ENCODE peak calls at places on chromosomes 6 and 20, in four cellular contexts. V is BJ, M is Peyer's patch, Z is foreskin fibroblast. B is an unnamed sample.

GRCh38 chr20:23125625-23126191 is 39.6 kb upstream of the CD93 start:
- DNase-seq in M (no peak), Z (peak), V (no peak), B (no peak)

GRCh38 chr20:23205656-23206055 is 119.5 kb upstream of the CD93 start:
- DNase-seq in Z (peak), V (no peak), M (peak), B (no peak)

GRCh38 chr6:4588163-4588562 is 188.0 kb upstream of the CDYL start:
- DNase-seq in M (no peak), Z (no peak), V (no peak), B (no peak)

GRCh38 chr6:135465307-135465706 is 32.2 kb downstream of the AHI1 start:
- DNase-seq in Z (no peak), V (no peak), M (no peak), B (peak)

GRCh38 chr20:47662483-47663353 is 122.6 kb downstream of the SULF2 start:
- DNase-seq in Z (peak), M (no peak), V (no peak), B (no peak)

GRCh38 chr20:44014807-44015732 is 100.4 kb downstream of the TOX2 start:
- DNase-seq in Z (peak), M (peak), V (no peak), B (no peak)

GRCh38 chr6:167968091-167968490 is 29.4 kb upstream of the KIF25 start:
- DNase-seq in V (no peak), M (peak), Z (no peak), B (no peak)

GRCh38 chr6:111679126-111679525 is 73.4 kb upstream of the TRAF3IP2 start:
- DNase-seq in V (no peak), Z (no peak), M (no peak), B (no peak)

GRCh38 chr6:121482004-121482693 is 46.7 kb downstream of the GJA1 start:
- DNase-seq in M (no peak), V (peak), Z (peak), B (no peak)

GRCh38 chr6:30914854-30915590 is 984 bp downstream of the VARS2 start:
- DNase-seq in V (no peak), M (no peak), Z (peak), B (no peak)

GRCh38 chr6:139376054-139376355 is 1.6 kb upstream of the CITED2 start:
- DNase-seq in M (no peak), V (no peak), Z (peak), B (no peak)

GRCh38 chr6:84762220-84762940 is 2.0 kb downstream of the TBX18 start:
- DNase-seq in Z (peak), M (no peak), V (no peak), B (no peak)

GRCh38 chr6:168136001-168136400 is 57.0 kb upstream of the FRMD1 start:
- DNase-seq in V (no peak), Z (no peak), M (peak), B (no peak)

GRCh38 chr20:62405108-62405980 is 1.7 kb downstream of the CABLES2 start:
- DNase-seq in V (no peak), M (peak), Z (peak), B (no peak)

GRCh38 chr6:105771313-105771970 is 314.7 kb upstream of the PRDM1 start:
- DNase-seq in M (no peak), V (no peak), Z (peak), B (no peak)

GRCh38 chr6:6659600-6660327 is 71.2 kb downstream of the LY86 start:
- DNase-seq in M (peak), V (no peak), Z (no peak), B (peak)

GRCh38 chr6:83707829-83708545 is 914 bp downstream of the SNAP91 start:
- DNase-seq in Z (peak), M (no peak), V (no peak), B (peak)

GRCh38 chr20:22861990-22862389 is 173.1 kb upstream of the SSTR4 start:
- DNase-seq in Z (peak), V (no peak), M (no peak), B (no peak)

GRCh38 chr20:3473944-3474343 is 3.1 kb downstream of the ATRN start:
- DNase-seq in V (no peak), M (no peak), Z (no peak), B (peak)

GRCh38 chr6:6885521-6886088 is 222.2 kb upstream of the RREB1 start:
- DNase-seq in M (peak), V (no peak), Z (no peak), B (no peak)

GRCh38 chr6:110039996-110040383 is 61.9 kb downstream of the GPR6 start:
- DNase-seq in V (no peak), M (peak), Z (peak), B (peak)
- TF ChIP-seq CTCF in V (peak), M (no peak), Z (peak), B (peak)

GRCh38 chr6:169950558-169950957 is 199.1 kb downstream of the ERMARD start:
- DNase-seq in V (no peak), M (peak), Z (no peak), B (no peak)
- TF ChIP-seq CTCF in V (peak), M (no peak), Z (no peak), B (peak)

DNA sequence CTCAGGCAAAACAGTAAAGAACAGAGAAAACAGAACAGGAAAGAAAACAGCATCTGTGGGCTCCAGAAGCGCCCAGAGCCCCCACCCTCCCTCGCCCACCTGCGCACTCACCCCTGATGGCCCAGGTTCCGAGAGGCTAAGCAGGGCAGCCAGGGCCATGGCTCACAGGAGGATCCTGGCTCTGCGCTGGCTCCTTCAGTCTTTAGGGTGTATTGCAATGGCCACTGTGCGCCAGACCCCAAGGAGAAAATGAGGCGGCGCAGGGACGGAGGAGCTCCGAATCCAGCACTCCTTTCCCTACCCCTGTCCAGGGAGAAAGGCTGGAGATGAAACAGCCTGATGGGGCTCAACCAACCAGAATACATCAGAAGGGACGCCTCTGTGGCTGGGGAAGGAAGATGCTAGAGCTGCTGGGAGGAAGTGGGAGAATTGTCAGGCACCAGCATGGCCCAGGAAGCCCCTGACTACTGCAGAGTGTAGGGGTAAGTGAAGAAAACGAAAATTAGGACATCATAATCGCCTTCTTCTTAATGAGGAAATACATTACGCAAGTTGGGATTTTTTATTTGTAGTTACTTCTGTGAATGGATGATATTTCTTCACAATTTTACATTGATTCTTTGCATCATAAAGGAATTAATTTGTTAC is 49.0 kb downstream of the COL11A2 start:
- DNase-seq in V (no peak), M (no peak), Z (no peak), B (no peak)
- TF ChIP-seq CTCF in V (no peak), M (no peak), Z (no peak), B (peak)

GRCh38 chr6:2528156-2528555 is 222.6 kb downstream of the MYLK4 start:
- DNase-seq in Z (peak), V (no peak), M (no peak), B (no peak)

GRCh38 chr6:2522521-2522920 is 228.2 kb downstream of the MYLK4 start:
- DNase-seq in Z (peak), V (no peak), M (no peak), B (no peak)

GRCh38 chr6:2523061-2523460 is 227.7 kb downstream of the MYLK4 start:
- DNase-seq in V (no peak), Z (peak), M (no peak), B (no peak)

GRCh38 chr6:2526766-2527165 is 224.0 kb downstream of the MYLK4 start:
- DNase-seq in Z (no peak), M (no peak), V (no peak), B (no peak)

DNA sequence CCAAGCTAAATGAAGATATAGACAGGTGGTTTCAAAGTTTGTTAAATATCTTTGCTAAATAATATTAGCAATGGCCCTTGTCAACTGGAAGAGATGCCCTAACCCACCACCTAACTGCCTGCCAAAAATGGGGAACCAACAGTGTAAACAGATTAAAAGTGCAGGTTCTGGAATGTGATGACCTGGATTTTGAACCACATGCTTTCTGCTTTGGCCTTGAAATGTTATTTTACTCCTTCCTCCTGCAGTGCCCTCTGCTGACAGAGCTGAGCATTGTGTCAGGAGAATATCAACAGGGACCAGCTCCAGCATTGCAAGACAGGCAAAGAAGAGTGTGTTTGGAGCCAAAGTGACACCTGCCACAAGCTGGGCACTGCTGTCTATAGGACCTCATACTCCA is 226.6 kb downstream of the MYLK4 start:
- DNase-seq in Z (peak), V (no peak), M (no peak), B (no peak)
- TF ChIP-seq CTCF in Z (peak), V (peak), M (no peak), B (peak)

GRCh38 chr6:137443901-137444300 is 50.3 kb downstream of the OLIG3 start:
- DNase-seq in Z (no peak), M (no peak), V (no peak), B (no peak)
- TF ChIP-seq CTCF in Z (no peak), M (no peak), V (no peak), B (no peak)

GRCh38 chr6:33414592-33415271 is 3.2 kb downstream of the CUTA start:
- DNase-seq in M (no peak), Z (peak), V (no peak), B (no peak)
- TF ChIP-seq CTCF in M (no peak), Z (peak), V (peak), B (peak)

B was measured in GM13977.